ENCODE peak calls at places on chromosomes 13 and 19, in four cellular contexts. H, V, A and L are unnamed samples.

GRCh38 chr13:74061939-74062595 is 72.1 kb downstream of the KLF12 start:
- DNase-seq in H (peak; percentile 77), V (no peak), A (peak; percentile 51), L (peak; percentile 33)

GRCh38 chr19:6066661-6067646 is 43.3 kb downstream of the RFX2 start:
- DNase-seq in V (no peak), H (peak; percentile 99), A (no peak), L (peak; percentile 51)

GRCh38 chr19:42250666-42251531 is 4.0 kb downstream of the ERF start:
- DNase-seq in A (no peak), H (peak; percentile 36), V (peak; percentile 39), L (peak; percentile 49)

GRCh38 chr13:46315036-46315435 is 72.0 kb downstream of the RUBCNL start:
- DNase-seq in H (no peak), V (no peak), A (no peak), L (no peak)

GRCh38 chr19:16899566-16900075 is 10.8 kb downstream of the F2RL3 start:
- DNase-seq in H (peak; percentile 59), V (peak; percentile 58), A (no peak), L (peak; percentile 62)

GRCh38 chr19:42295831-42296525 is 6.0 kb upstream of the PRR19 start:
- DNase-seq in H (peak; percentile 66), A (peak; percentile 76), V (peak; percentile 94), L (peak; percentile 72)

GRCh38 chr13:37899753-37900152 is 30.2 kb upstream of the TRPC4 start:
- DNase-seq in V (no peak), A (no peak), H (no peak), L (no peak)

GRCh38 chr13:101514100-101514499 is 61.6 kb downstream of the ITGBL1 start:
- DNase-seq in V (no peak), A (no peak), H (no peak), L (no peak)

GRCh38 chr19:16860118-16860517 is 28.7 kb upstream of the F2RL3 start:
- DNase-seq in H (no peak), V (no peak), A (no peak), L (peak; percentile 56)

GRCh38 chr13:27112006-27112405 is 59.6 kb downstream of the USP12 start:
- DNase-seq in H (no peak), V (no peak), A (no peak), L (no peak)

GRCh38 chr13:31756346-31756745 is 17.0 kb downstream of the RXFP2 start:
- DNase-seq in H (peak; percentile 89), A (no peak), V (no peak), L (peak; percentile 99)

GRCh38 chr13:41177616-41178015 is 16.8 kb downstream of the KBTBD7 start:
- DNase-seq in V (no peak), H (peak; percentile 18), A (no peak), L (no peak)

GRCh38 chr13:51585696-51586095 is 1.4 kb downstream of the WDFY2 start:
- DNase-seq in H (peak; percentile 70), A (no peak), V (peak; percentile 28), L (peak; percentile 91)

GRCh38 chr13:24004142-24004541 is 106.8 kb upstream of the C1QTNF9B start:
- DNase-seq in A (no peak), V (no peak), H (no peak), L (no peak)

GRCh38 chr19:51136333-51136732 is 5.8 kb upstream of the SIGLEC7 start:
- DNase-seq in H (no peak), A (no peak), V (no peak), L (no peak)

GRCh38 chr19:46717034-46717715 is at the start of gene PRKD2:
- DNase-seq in V (peak; percentile 93), A (peak; percentile 68), H (peak; percentile 85), L (peak; percentile 82)

GRCh38 chr13:44068169-44068568 is 188.5 kb downstream of the LACC1 start:
- DNase-seq in A (no peak), H (no peak), V (no peak), L (peak; percentile 81)

GRCh38 chr13:65074248-65074647 is 2155.9 kb downstream of the PCDH9 start:
- DNase-seq in A (no peak), H (no peak), V (no peak), L (no peak)

GRCh38 chr13:66365101-66365500 is 865.0 kb downstream of the PCDH9 start:
- DNase-seq in V (no peak), A (no peak), H (no peak), L (no peak)

GRCh38 chr13:97435794-97436193 is 1.8 kb downstream of the RAP2A start:
- DNase-seq in V (no peak), H (no peak), A (no peak), L (peak; percentile 40)

GRCh38 chr13:25217023-25217909 is 45.2 kb upstream of the AMER2 start:
- DNase-seq in V (no peak), A (no peak), H (peak; percentile 31), L (peak; percentile 68)

GRCh38 chr13:101624210-101624922 is 171.9 kb downstream of the ITGBL1 start:
- DNase-seq in A (no peak), V (no peak), H (peak; percentile 26), L (no peak)

GRCh38 chr19:8403098-8403819 is 9.8 kb upstream of the MARCHF2 start:
- DNase-seq in H (no peak), A (no peak), V (no peak), L (no peak)

GRCh38 chr19:33245948-33246728 is 20.5 kb upstream of the SLC7A10 start:
- DNase-seq in A (no peak), V (peak; percentile 39), H (no peak), L (peak; percentile 19)

GRCh38 chr13:87677334-87678234 is 6.4 kb downstream of the SLITRK5 start:
- DNase-seq in V (no peak), A (no peak), H (peak; percentile 33), L (no peak)

GRCh38 chr13:40315416-40316064 is 350.9 kb downstream of the FOXO1 start:
- DNase-seq in A (peak; percentile 48), H (no peak), V (peak; percentile 69), L (no peak)

GRCh38 chr19:15015946-15016542 is 33.2 kb upstream of the CASP14 start:
- DNase-seq in H (no peak), A (no peak), V (no peak), L (peak; percentile 30)

GRCh38 chr13:90766503-90766902 is 581.0 kb upstream of the MIR17HG start:
- DNase-seq in H (no peak), V (no peak), A (no peak), L (no peak)

GRCh38 chr19:48419158-48419920 is 25.9 kb downstream of the GRIN2D start:
- DNase-seq in A (peak; percentile 62), V (peak; percentile 85), H (peak; percentile 45), L (peak; percentile 56)

GRCh38 chr13:41995946-41996345 is 35.0 kb upstream of the VWA8 start:
- DNase-seq in V (peak; percentile 59), A (no peak), H (peak; percentile 27), L (peak; percentile 11)

GRCh38 chr19:28980236-28980868 is 232.6 kb downstream of the UQCRFS1 start:
- DNase-seq in H (no peak), A (no peak), V (no peak), L (peak; percentile 40)

GRCh38 chr13:52361225-52361624 is 44.7 kb downstream of the THSD1 start:
- DNase-seq in A (no peak), H (no peak), V (no peak), L (no peak)

GRCh38 chr19:11821474-11821873 is 7.4 kb downstream of the ZNF440 start:
- DNase-seq in A (no peak), V (no peak), H (no peak), L (peak; percentile 46)

GRCh38 chr13:99087130-99087953 is 109.5 kb upstream of the DOCK9 start:
- DNase-seq in H (peak; percentile 87), V (peak; percentile 95), A (peak; percentile 90), L (peak; percentile 87)

GRCh38 chr13:110233181-110233641 is 73.7 kb downstream of the COL4A1 start:
- DNase-seq in V (no peak), A (no peak), H (peak; percentile 86), L (peak; percentile 92)

GRCh38 chr13:72726721-72727416 is 560 bp downstream of the MZT1 start:
- DNase-seq in A (no peak), H (peak; percentile 26), V (peak; percentile 66), L (peak; percentile 62)